ENCODE peak calls at places on chromosomes 5 and 9, in five cellular contexts. X, O, E, N and W are unnamed samples.

GRCh38 chr9:26746357-26747072 is 146.1 kb downstream of the CAAP1 start:
- DNase-seq in X (peak), O (no peak), E (no peak), N (peak), W (no peak)

GRCh38 chr9:22683393-22684075 is 236.9 kb downstream of the DMRTA1 start:
- DNase-seq in E (no peak), X (peak), N (peak), O (no peak), W (no peak)

GRCh38 chr5:36691993-36692392 is 85.6 kb downstream of the SLC1A3 start:
- DNase-seq in E (no peak), N (no peak), X (no peak), O (no peak), W (no peak)

GRCh38 chr9:77903666-77904248 is 127.9 kb downstream of the GNAQ start:
- DNase-seq in O (no peak), N (no peak), E (no peak), X (no peak), W (no peak)

GRCh38 chr9:88183798-88184495 is 45.7 kb upstream of the SPATA31C2 start:
- DNase-seq in X (no peak), E (no peak), N (no peak), O (no peak), W (no peak)

GRCh38 chr5:154520861-154521453 is 42.9 kb upstream of the HAND1 start:
- DNase-seq in E (peak), X (peak), O (no peak), N (no peak), W (no peak)

GRCh38 chr5:87121315-87122170 is 146.1 kb upstream of the RASA1 start:
- DNase-seq in E (no peak), X (peak), N (peak), O (peak), W (peak)

GRCh38 chr5:34011521-34011920 is 3.7 kb upstream of the AMACR start:
- DNase-seq in N (peak), O (no peak), E (no peak), X (no peak), W (no peak)

GRCh38 chr5:133324058-133324457 is 272.2 kb downstream of the HSPA4 start:
- DNase-seq in E (no peak), O (no peak), X (no peak), N (no peak), W (no peak)

GRCh38 chr5:159210846-159211245 is 1.5 kb upstream of the RNF145 start:
- DNase-seq in O (no peak), X (no peak), N (no peak), E (no peak), W (no peak)

GRCh38 chr5:55306641-55307382 is 682 bp downstream of the DHX29 start:
- DNase-seq in E (no peak), X (no peak), O (no peak), N (no peak), W (no peak)

GRCh38 chr9:4415281-4415680 is 75.0 kb upstream of the SLC1A1 start:
- DNase-seq in O (no peak), N (no peak), E (no peak), X (no peak), W (no peak)

GRCh38 chr5:2569774-2570542 is 181.5 kb downstream of the IRX2 start:
- DNase-seq in N (no peak), E (no peak), X (no peak), O (no peak), W (no peak)

GRCh38 chr9:123338710-123339665 is 17.0 kb upstream of the CRB2 start:
- DNase-seq in N (peak), O (peak), E (peak), X (no peak), W (no peak)

GRCh38 chr5:59450245-59450644 is 443.3 kb downstream of the PDE4D start:
- DNase-seq in N (no peak), X (peak), O (no peak), E (no peak), W (no peak)

GRCh38 chr9:94819161-94819677 is 92.7 kb downstream of the AOPEP start:
- DNase-seq in X (peak), O (no peak), E (no peak), N (peak), W (no peak)

GRCh38 chr5:180783340-180784052 is 19.1 kb downstream of the MGAT1 start:
- DNase-seq in O (no peak), E (no peak), N (no peak), X (no peak), W (no peak)

GRCh38 chr5:67163231-67163756 is 33.3 kb downstream of the CD180 start:
- DNase-seq in O (no peak), N (no peak), X (no peak), E (no peak), W (no peak)

GRCh38 chr5:135073771-135074345 is 39.8 kb upstream of the PITX1 start:
- DNase-seq in X (no peak), O (no peak), E (no peak), N (peak), W (no peak)

GRCh38 chr5:168985454-168985853 is 315.5 kb downstream of the SLIT3 start:
- DNase-seq in O (no peak), X (no peak), N (no peak), E (no peak), W (no peak)

GRCh38 chr5:134592141-134592746 is 40.4 kb downstream of the SAR1B start:
- DNase-seq in E (no peak), N (peak), O (no peak), X (no peak), W (no peak)

GRCh38 chr5:111748304-111748763 is 8.7 kb downstream of the NREP start:
- DNase-seq in N (peak), E (no peak), X (no peak), O (no peak), W (no peak)

GRCh38 chr5:6436715-6437340 is 11.8 kb upstream of the UBE2QL1 start:
- DNase-seq in E (no peak), O (no peak), X (no peak), N (no peak), W (no peak)

GRCh38 chr9:135151905-135152304 is 64.4 kb downstream of the OLFM1 start:
- DNase-seq in O (no peak), E (no peak), N (no peak), X (no peak), W (no peak)

GRCh38 chr5:7754997-7755596 is 95.8 kb downstream of the CFAP90 start:
- DNase-seq in X (peak), N (peak), E (peak), O (no peak), W (peak)

GRCh38 chr9:110257097-110257955 is 1.0 kb upstream of the TXN start:
- DNase-seq in X (no peak), E (no peak), N (peak), O (no peak), W (no peak)

GRCh38 chr9:89502038-89502601 is 4.2 kb upstream of the SEMA4D start:
- DNase-seq in E (no peak), N (no peak), O (peak), X (no peak), W (peak)

GRCh38 chr5:159003045-159004030 is 96.4 kb downstream of the EBF1 start:
- DNase-seq in E (no peak), N (peak), O (peak), X (peak), W (peak)

GRCh38 chr9:88532320-88532719 is 2.7 kb upstream of the NXNL2 start:
- DNase-seq in O (no peak), X (peak), E (peak), N (peak), W (peak)

GRCh38 chr9:78118742-78119473 is 87.3 kb upstream of the GNAQ start:
- DNase-seq in E (no peak), N (peak), X (no peak), O (peak), W (peak)

GRCh38 chr5:34490501-34491250 is 165.5 kb upstream of the RAI14 start:
- DNase-seq in N (no peak), O (no peak), E (no peak), X (no peak), W (no peak)

GRCh38 chr5:10555134-10555733 is 8.6 kb upstream of the ANKRD33B start:
- DNase-seq in N (peak), X (peak), O (no peak), E (no peak), W (no peak)

GRCh38 chr5:14213813-14214585 is 70.9 kb downstream of the TRIO start:
- DNase-seq in E (no peak), O (no peak), N (no peak), X (no peak), W (no peak)

GRCh38 chr9:127634021-127634420 is 21.9 kb downstream of the STXBP1 start:
- DNase-seq in N (peak), O (no peak), E (no peak), X (no peak), W (no peak)

GRCh38 chr9:98851730-98852462 is 44.4 kb downstream of the GALNT12 start:
- DNase-seq in O (no peak), E (no peak), X (no peak), N (no peak), W (no peak)

GRCh38 chr5:180644825-180645608 is 4.4 kb downstream of the FLT4 start:
- DNase-seq in N (no peak), X (no peak), E (no peak), O (no peak), W (no peak)

GRCh38 chr9:133989554-133990365 is 2.4 kb downstream of the VAV2 start:
- DNase-seq in N (no peak), O (no peak), E (no peak), X (no peak), W (no peak)
- H3K4me3 ChIP-seq in N (no peak), O (no peak), E (peak), X (peak), W (no peak)

GRCh38 chr9:16336833-16337232 is 533.6 kb downstream of the BNC2 start:
- DNase-seq in O (no peak), N (no peak), E (no peak), X (no peak), W (no peak)

GRCh38 chr9:16337322-16338029 is 533.0 kb downstream of the BNC2 start:
- DNase-seq in X (peak), N (peak), O (no peak), E (no peak), W (no peak)

GRCh38 chr9:16333697-16334096 is 536.8 kb downstream of the BNC2 start:
- DNase-seq in X (no peak), O (no peak), N (peak), E (no peak), W (no peak)

GRCh38 chr9:16331527-16331926 is 538.9 kb downstream of the BNC2 start:
- DNase-seq in O (no peak), X (no peak), E (no peak), N (no peak), W (no peak)

GRCh38 chr9:16335788-16336580 is 534.5 kb downstream of the BNC2 start:
- DNase-seq in X (peak), N (peak), O (no peak), E (no peak), W (no peak)
- H3K4me3 ChIP-seq in X (no peak), N (no peak), O (no peak), E (no peak), W (no peak)

GRCh38 chr5:15621094-15621493 is 121.1 kb downstream of the FBXL7 start:
- DNase-seq in O (no peak), N (peak), X (no peak), E (no peak), W (no peak)
- H3K4me3 ChIP-seq in O (no peak), N (no peak), X (no peak), E (no peak), W (no peak)

DNA sequence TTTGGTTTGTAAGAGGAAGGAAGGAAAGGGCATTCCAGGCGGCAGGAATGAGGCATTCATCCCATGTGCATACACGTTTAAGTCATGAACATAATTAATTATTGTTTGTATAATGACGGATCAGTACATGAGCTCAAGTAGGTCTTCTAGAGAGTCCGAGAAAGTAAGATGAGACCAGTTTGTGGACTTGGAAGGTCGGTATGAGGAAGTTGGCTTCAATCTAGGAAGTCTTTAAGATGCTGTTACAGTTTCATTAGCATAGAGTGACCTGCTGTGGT is 2.1 kb downstream of the GTF3C4 start:
- DNase-seq in N (no peak), X (peak), E (no peak), O (no peak), W (no peak)
- H3K4me3 ChIP-seq in N (no peak), X (no peak), E (no peak), O (no peak), W (no peak)

DNA sequence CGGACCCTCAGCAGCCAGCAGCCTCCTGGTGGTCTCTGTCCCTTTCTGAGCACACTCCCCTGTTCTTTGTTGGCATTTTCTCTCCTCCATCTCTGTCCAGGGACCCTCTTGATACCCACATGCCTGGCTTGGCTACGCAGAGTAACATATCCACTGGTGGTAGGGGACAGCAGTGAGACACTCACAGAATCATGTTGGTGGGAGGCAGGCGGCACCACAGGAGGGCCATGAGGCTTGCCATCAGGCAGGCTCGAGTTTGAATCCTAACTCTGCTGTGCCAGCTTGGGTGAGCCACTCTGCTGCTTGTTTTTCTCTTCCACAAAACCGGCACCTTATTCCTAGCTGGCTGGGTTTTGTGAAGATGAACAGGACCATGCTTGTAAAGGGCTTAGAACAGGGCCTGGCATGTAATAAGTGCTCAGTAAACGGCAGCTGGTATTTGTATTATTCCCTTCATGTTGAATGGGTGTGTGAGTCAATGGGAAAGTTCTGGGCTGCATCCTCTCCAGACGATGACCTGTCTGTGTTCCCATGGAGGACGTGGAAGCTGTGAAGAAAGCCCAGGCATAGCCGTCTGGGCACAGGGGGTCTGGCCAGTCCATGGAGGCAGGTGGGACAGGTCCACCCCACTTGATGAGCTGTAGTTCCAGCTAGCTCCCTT is 2.3 kb downstream of the COL27A1 start:
- DNase-seq in X (no peak), E (no peak), N (no peak), O (no peak), W (no peak)
- H3K4me3 ChIP-seq in X (no peak), E (no peak), N (no peak), O (no peak), W (no peak)

DNA sequence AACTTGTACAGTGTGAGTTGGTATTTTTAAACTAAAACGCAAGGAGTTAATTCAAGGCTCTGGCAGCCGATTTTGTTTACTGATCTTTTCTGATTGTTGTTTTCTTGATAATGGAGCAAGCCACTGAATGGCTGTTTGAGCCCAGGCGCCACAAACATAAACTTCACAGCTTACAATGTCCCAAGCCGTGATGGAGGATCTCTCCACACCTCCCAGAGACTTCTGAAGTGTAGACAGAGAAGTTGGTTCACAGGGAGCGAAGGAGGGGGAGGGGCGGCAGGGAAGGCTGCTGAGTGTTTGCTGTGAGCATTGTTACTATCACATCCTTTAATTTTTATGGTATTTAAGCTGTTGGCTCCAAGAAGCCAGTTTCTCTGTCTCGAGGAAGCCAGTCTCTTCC is 14.7 kb downstream of the ISL1 start:
- DNase-seq in N (no peak), E (no peak), O (no peak), X (no peak), W (no peak)
- H3K4me3 ChIP-seq in N (no peak), E (no peak), O (no peak), X (no peak), W (no peak)

GRCh38 chr5:72296251-72296650 is 23.8 kb downstream of the MRPS27 start:
- DNase-seq in N (no peak), E (no peak), X (no peak), O (no peak), W (no peak)

GRCh38 chr5:72301557-72301956 is 18.5 kb downstream of the MRPS27 start:
- DNase-seq in E (no peak), O (no peak), X (no peak), N (no peak), W (no peak)

GRCh38 chr5:72302171-72302570 is 17.9 kb downstream of the MRPS27 start:
- DNase-seq in O (no peak), N (no peak), E (no peak), X (no peak), W (no peak)

GRCh38 chr5:72298711-72299110 is 21.3 kb downstream of the MRPS27 start:
- DNase-seq in O (no peak), X (no peak), N (no peak), E (no peak), W (no peak)

GRCh38 chr5:72300590-72301339 is 19.3 kb downstream of the MRPS27 start:
- DNase-seq in N (peak), O (no peak), E (no peak), X (no peak), W (no peak)
- H3K4me3 ChIP-seq in N (no peak), O (no peak), E (no peak), X (no peak), W (no peak)

DNA sequence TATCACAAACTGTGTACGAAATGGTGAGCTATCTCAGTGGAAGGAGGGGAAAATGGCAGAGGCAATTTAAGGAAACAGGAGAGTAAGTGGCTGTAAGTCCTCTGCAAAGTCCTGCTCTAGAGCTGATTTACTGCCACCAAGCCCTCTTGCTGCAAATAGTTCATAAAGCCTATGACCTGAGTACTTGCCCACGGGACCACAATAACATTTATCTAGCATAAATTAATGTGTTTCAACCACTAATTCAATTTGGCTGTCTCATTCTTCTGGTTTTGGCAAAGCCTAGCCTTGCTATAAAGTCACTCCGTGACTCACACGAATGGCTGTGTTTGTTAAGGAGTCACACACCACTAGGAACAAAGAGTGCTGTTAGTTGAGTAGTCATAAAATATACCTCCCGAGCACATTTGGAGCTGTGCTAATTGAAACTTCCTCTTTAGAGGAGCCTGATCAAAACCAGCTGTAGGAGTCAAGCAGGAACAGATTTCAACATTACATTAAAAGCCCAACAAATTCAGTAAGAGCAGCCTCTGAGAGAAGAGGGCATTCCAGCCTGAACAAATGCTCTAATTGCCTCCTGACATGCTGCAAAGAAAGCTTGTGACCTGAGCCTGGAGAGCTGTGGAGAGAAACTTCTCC is 738.7 kb upstream of the ZNF608 start:
- DNase-seq in N (peak), O (no peak), X (peak), E (no peak), W (no peak)
- H3K4me3 ChIP-seq in N (peak), O (no peak), X (peak), E (no peak), W (no peak)

GRCh38 chr9:93693129-93693528 is 116.7 kb downstream of the PHF2 start:
- DNase-seq in N (no peak), E (no peak), O (no peak), X (no peak), W (no peak)
- H3K4me3 ChIP-seq in N (no peak), E (no peak), O (no peak), X (no peak), W (no peak)

GRCh38 chr5:121963409-121963808 is 1.6 kb downstream of the SRFBP1 start:
- DNase-seq in X (no peak), N (no peak), O (peak), E (no peak), W (no peak)
- H3K4me3 ChIP-seq in X (peak), N (no peak), O (no peak), E (peak), W (peak)